ENCODE peak calls at places on chromosome 21, in five cellular contexts. B is vagina, K is tibial nerve, Q is ovary, O is testis. E is an unnamed sample.

GRCh38 chr21:17455451-17455850 is 57.4 kb upstream of the CXADR start:
- DNase-seq in K (no peak), O (no peak), Q (no peak), B (no peak), E (no peak)

GRCh38 chr21:37636152-37636860 is 269.7 kb downstream of the DYRK1A start:
- DNase-seq in K (no peak), B (peak), O (no peak), Q (no peak), E (no peak)

GRCh38 chr21:36976882-36977651 is 10.6 kb upstream of the HLCS start:
- DNase-seq in O (peak), K (peak), Q (no peak), B (no peak), E (no peak)

GRCh38 chr21:21019681-21020080 is 21.5 kb downstream of the NCAM2 start:
- DNase-seq in O (no peak), K (no peak), B (no peak), Q (no peak), E (no peak)

GRCh38 chr21:41086551-41086950 is 81.4 kb upstream of the BACE2 start:
- DNase-seq in K (no peak), Q (no peak), O (no peak), B (peak), E (no peak)

GRCh38 chr21:40753756-40754155 is 93.2 kb downstream of the DSCAM start:
- DNase-seq in Q (no peak), K (no peak), O (no peak), B (no peak), E (no peak)

GRCh38 chr21:36696640-36697472 is 2.1 kb upstream of the SIM2 start:
- DNase-seq in O (no peak), B (peak), K (no peak), Q (no peak), E (no peak)

GRCh38 chr21:42317826-42318746 is 2.9 kb upstream of the TFF3 start:
- DNase-seq in Q (no peak), O (no peak), B (no peak), K (no peak), E (no peak)

GRCh38 chr21:38679531-38679930 is 126.2 kb upstream of the ETS2 start:
- DNase-seq in Q (no peak), O (no peak), K (peak), B (no peak), E (no peak)

GRCh38 chr21:39728341-39728740 is 16.6 kb upstream of the IGSF5 start:
- DNase-seq in O (no peak), K (no peak), Q (no peak), B (peak), E (no peak)

GRCh38 chr21:36656138-36656537 is 42.8 kb upstream of the SIM2 start:
- DNase-seq in Q (no peak), O (no peak), K (no peak), B (no peak), E (no peak)

GRCh38 chr21:39084073-39084472 is 99.2 kb downstream of the PSMG1 start:
- DNase-seq in K (no peak), O (no peak), B (no peak), Q (no peak), E (no peak)

GRCh38 chr21:41090981-41091380 is 77.0 kb upstream of the BACE2 start:
- DNase-seq in K (no peak), O (no peak), Q (no peak), B (no peak), E (no peak)

GRCh38 chr21:42262826-42263225 is 43.9 kb downstream of the ABCG1 start:
- DNase-seq in O (no peak), Q (peak), B (no peak), K (peak), E (peak)

GRCh38 chr21:40253112-40253511 is 385.9 kb downstream of the PCP4 start:
- DNase-seq in B (no peak), Q (no peak), K (no peak), O (no peak), E (no peak)

GRCh38 chr21:39105341-39105765 is 77.9 kb downstream of the PSMG1 start:
- DNase-seq in Q (no peak), K (no peak), O (no peak), B (peak), E (no peak)

GRCh38 chr21:15224346-15225086 is 159.7 kb upstream of the NRIP1 start:
- DNase-seq in Q (no peak), B (no peak), O (no peak), K (no peak), E (no peak)

GRCh38 chr21:41630249-41630648 is 122.3 kb upstream of the TMPRSS2 start:
- DNase-seq in B (no peak), O (no peak), K (no peak), Q (no peak), E (no peak)

GRCh38 chr21:33377221-33377620 is 26.0 kb upstream of the IFNGR2 start:
- DNase-seq in K (no peak), Q (no peak), B (no peak), O (no peak), E (no peak)

DNA sequence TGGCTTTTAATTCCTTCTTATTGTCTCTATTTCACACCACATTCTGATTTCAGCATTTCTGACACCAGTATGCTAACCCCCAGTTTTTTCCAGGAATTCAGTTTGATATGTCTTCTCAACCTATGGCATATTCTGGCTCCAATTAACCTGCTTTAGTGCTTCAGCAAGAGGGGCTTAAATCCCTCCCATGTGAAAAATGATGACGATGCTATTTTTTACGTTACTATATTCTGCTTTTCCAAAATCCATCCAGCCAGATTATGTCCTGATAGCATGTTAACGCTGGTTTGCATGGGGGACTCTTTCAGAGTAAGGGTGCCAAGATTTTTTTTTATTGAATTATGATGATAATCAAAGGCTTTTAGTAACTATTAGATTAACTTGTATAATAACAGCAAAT is 163.3 kb upstream of the ADAMTS5 start:
- DNase-seq in K (no peak), Q (no peak), O (no peak), B (no peak), E (no peak)
- TF ChIP-seq POLR2A in K (no peak), Q (no peak), O (no peak), B (no peak), E (no peak)

DNA sequence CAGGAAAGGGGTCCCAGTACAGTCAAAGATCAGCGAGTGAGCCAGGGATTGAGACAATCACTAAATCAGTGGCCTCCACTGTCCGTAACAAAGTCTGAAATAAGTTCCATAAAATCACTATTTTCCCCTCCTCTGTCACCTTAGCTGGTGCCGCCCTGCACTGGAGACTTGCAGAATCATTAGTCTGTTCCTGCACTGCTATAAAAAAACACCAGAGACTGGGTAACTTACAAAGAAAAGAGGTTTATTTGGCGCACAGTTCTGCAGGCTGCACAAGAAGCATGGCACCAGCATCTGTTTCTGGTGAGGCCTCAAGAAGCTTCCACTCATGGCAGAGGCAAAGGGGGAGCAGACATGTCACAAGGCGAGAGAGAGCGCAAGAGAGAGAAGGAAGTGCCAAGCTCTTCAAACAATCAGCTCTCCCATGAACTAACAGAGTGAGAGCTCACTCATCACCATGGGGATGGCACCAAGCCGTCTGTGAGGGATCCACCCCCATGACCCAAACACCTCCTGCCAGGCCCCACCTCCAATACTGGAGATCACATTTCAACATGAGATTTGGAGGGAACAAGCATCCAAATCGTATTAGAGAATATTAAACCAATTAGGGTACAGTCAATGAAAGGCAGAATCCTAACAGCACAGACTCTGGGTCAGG is 129.8 kb upstream of the TIAM1 start:
- DNase-seq in K (no peak), Q (no peak), B (no peak), O (no peak), E (no peak)
- H3K27ac ChIP-seq in K (no peak), Q (no peak), B (no peak), O (no peak), E (no peak)

GRCh38 chr21:44873356-44874239 is at the start of gene PTTG1IP:
- DNase-seq in K (peak), O (peak), B (peak), Q (peak), E (peak)
- TF ChIP-seq POLR2A in K (peak), O (peak), B (peak), Q (peak), E (peak)

GRCh38 chr21:29658934-29659203 is 280.9 kb downstream of the GRIK1 start:
- DNase-seq in Q (no peak), K (no peak), O (no peak), B (no peak), E (no peak)

GRCh38 chr21:29655577-29655976 is 284.2 kb downstream of the GRIK1 start:
- DNase-seq in B (no peak), O (no peak), K (no peak), Q (no peak), E (no peak)

GRCh38 chr21:29658177-29658933 is 281.4 kb downstream of the GRIK1 start:
- DNase-seq in K (no peak), Q (no peak), O (no peak), B (no peak), E (no peak)

GRCh38 chr21:29656504-29657227 is 283.1 kb downstream of the GRIK1 start:
- DNase-seq in O (no peak), B (no peak), K (no peak), Q (no peak), E (no peak)

DNA sequence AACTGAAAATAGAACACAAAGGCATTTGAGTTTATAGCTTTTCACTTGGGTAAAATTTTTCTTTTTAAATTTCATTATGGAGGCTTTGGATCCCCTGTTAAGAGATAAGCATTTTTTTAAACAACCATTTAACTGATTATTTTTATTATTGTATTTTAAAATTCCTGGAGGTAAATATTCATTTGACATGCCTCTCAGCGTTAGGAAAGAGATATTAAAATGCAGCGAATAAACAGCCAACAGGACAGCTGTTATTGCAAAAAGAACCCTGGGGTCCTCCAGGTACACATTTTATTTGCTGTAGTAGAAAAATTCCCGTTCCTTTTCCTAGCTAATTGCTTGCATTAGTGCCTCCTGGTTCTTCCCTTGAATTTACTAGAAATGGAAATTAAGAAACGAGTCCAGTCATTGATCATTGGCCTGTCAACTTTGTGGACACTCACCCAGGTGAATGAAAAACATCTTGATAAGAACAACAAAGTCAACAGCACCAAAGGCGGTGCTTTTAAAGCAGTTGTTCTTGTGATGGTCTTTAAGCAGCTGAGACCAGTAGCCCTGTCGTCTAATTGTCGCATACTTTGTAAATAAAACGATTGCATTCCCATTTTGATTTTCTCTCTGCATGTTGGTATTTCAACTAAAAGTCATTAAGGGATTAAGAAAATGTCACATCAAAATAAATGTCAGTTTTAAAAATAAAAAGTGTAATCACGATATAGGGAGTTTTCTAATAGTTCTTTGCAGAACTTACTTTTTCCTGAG is 282.4 kb downstream of the GRIK1 start:
- DNase-seq in O (no peak), Q (no peak), K (no peak), B (no peak), E (no peak)
- H3K27ac ChIP-seq in O (no peak), Q (no peak), K (no peak), B (no peak), E (no peak)

GRCh38 chr21:44087426-44088400 is 19.5 kb upstream of the PWP2 start:
- DNase-seq in K (no peak), O (peak), B (no peak), Q (no peak), E (no peak)

GRCh38 chr21:44088401-44088780 is 18.8 kb upstream of the PWP2 start:
- DNase-seq in O (peak), Q (no peak), K (no peak), B (no peak), E (no peak)

GRCh38 chr21:44090332-44090731 is 16.9 kb upstream of the PWP2 start:
- DNase-seq in O (peak), Q (no peak), K (no peak), B (no peak), E (no peak)

GRCh38 chr21:44086636-44087425 is 20.4 kb upstream of the PWP2 start:
- DNase-seq in O (peak), Q (no peak), K (no peak), B (no peak), E (no peak)

GRCh38 chr21:44089001-44089911 is 17.9 kb upstream of the PWP2 start:
- DNase-seq in K (no peak), B (no peak), Q (no peak), O (peak), E (no peak)
- TF ChIP-seq POLR2A in K (no peak), B (no peak), Q (no peak), O (no peak), E (no peak)

DNA sequence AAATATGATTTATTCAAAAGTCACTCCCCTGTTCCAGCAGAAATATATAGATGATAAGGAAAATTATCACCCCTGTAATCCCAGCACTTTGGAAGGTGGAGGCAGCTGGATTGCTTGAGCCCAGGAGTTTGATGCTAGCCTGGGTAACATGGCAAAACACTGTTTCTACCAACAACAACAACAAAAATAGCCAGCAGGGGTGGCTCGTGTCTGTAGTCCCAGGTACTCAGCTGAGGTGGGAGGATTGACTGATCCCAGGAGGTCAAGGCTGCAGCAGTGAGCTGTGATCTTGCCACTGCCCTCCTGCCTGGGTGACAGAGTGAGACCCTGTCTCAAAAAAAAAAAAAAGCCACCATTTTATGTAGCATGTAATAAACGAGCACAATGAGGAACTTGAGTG is 1546.5 kb downstream of the NCAM2 start:
- DNase-seq in O (no peak), K (no peak), B (no peak), Q (no peak), E (no peak)
- H3K27ac ChIP-seq in O (no peak), K (no peak), B (no peak), Q (no peak), E (no peak)

GRCh38 chr21:44328242-44328895 is 10.8 kb downstream of the CFAP410 start:
- DNase-seq in B (no peak), K (no peak), Q (no peak), O (no peak), E (no peak)

GRCh38 chr21:44329971-44330681 is 9.1 kb downstream of the CFAP410 start:
- DNase-seq in O (no peak), K (no peak), Q (no peak), B (no peak), E (no peak)

GRCh38 chr21:44327603-44327974 is 11.6 kb downstream of the CFAP410 start:
- DNase-seq in O (no peak), Q (no peak), K (no peak), B (no peak), E (no peak)

GRCh38 chr21:44330698-44331097 is 8.5 kb downstream of the CFAP410 start:
- DNase-seq in O (no peak), B (no peak), K (no peak), Q (peak), E (no peak)

DNA sequence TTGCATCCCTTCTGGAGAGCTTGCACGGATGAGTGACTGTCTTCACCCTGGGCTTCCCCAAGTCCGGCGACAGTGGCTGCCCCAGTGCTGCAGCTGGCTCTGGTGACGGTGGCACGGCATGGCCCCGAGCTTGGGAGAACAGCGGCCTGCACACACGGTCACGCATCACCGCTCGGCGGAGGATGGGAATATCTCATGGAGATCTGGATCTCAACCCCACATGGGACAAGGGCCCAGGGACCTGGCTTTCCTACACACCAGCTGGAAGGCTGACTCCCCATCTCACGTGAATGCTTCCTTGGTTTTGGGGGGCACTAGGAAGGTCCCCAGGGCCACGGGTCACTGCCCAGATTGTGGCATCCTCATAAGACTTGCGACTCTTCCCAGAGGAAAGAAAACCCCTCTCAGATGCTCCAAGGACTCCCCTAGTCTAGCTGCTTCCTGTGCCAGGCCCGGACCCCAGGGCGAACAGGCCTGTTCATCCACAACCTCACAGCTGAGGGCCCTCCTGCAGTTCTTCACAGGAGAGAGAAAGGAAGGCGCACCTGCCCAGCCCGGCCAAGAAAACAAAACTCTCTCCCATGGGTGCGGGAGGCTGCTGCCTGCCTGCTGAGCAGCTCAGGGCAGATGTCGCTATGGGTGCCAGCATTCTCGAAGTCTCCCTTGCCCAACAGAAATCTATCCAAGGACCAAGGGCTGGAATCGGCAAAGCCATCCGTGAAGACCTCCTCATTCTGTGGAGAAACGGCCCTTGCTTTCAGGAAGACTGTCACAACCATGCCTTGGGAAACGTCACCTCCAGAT is 9.9 kb downstream of the CFAP410 start:
- DNase-seq in K (no peak), Q (peak), O (no peak), B (no peak), E (no peak)
- TF ChIP-seq POLR2A in K (no peak), Q (no peak), O (no peak), B (no peak), E (no peak)

GRCh38 chr21:44549525-44550211 is 1.6 kb downstream of the KRTAP10-2 start:
- DNase-seq in O (no peak), K (no peak), B (peak), Q (no peak), E (no peak)

GRCh38 chr21:44548922-44549321 is 2.4 kb downstream of the KRTAP10-2 start:
- DNase-seq in O (no peak), K (no peak), Q (no peak), B (peak), E (no peak)

GRCh38 chr21:44550807-44551206 is 498 bp downstream of the KRTAP10-2 start:
- DNase-seq in Q (no peak), B (peak), O (no peak), K (no peak), E (peak)

GRCh38 chr21:44547656-44548331 is 3.5 kb downstream of the KRTAP10-2 start:
- DNase-seq in O (no peak), K (no peak), Q (no peak), B (peak), E (no peak)

DNA sequence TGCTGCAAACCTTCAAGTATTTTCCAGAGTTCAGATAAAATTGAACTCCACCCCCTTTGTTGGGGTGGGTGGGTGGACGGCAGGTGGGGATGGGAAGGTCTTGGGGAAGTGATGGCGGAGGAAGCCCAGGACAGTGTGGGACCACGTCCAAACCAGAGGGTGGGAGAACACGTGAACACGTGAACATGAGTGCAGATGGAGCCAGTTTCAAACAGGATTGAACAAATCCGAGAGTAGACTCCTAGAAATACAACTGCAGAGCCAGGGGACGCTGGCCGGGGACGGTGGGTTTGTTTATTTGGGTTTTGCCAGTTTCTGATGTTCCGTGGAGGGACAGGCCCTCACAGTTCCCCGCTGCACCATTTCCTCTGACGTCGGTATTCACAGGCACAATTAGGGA is 2.9 kb downstream of the KRTAP10-2 start:
- DNase-seq in Q (no peak), O (no peak), B (peak), K (no peak), E (no peak)
- H3K27ac ChIP-seq in Q (no peak), O (no peak), B (no peak), K (no peak), E (no peak)